ENCODE peak calls at places on chromosomes 7 and 10, in four cellular contexts. One of them, this sample, is unnamed. For H3K4me1, the result is how much of the 10 kb centered on the place peaks cover.

GRCh38 chr7:7965301-7965700 is 3.3 kb upstream of the GLCCI1 start:
- DNase-seq in PC-3: no peak
- DNase-seq in SK-N-SH: peak
- DNase-seq in neural progenitor cell: no peak
- DNase-seq in this sample: no peak

GRCh38 chr10:49707585-49707984 is 28.1 kb downstream of the C10orf53 start:
- DNase-seq in PC-3: no peak
- DNase-seq in SK-N-SH: no peak
- DNase-seq in neural progenitor cell: no peak
- DNase-seq in this sample: no peak

GRCh38 chr7:158596309-158596708 is 8.7 kb upstream of the PTPRN2 start:
- DNase-seq in PC-3: no peak
- DNase-seq in SK-N-SH: no peak
- DNase-seq in neural progenitor cell: no peak
- DNase-seq in this sample: no peak

GRCh38 chr7:158740657-158741293 is 36.2 kb upstream of the NCAPG2 start:
- DNase-seq in PC-3: peak
- DNase-seq in SK-N-SH: no peak
- DNase-seq in neural progenitor cell: no peak
- DNase-seq in this sample: peak

GRCh38 chr10:99834410-99834809 is 52.0 kb downstream of the ABCC2 start:
- DNase-seq in PC-3: peak
- DNase-seq in SK-N-SH: no peak
- DNase-seq in neural progenitor cell: no peak
- DNase-seq in this sample: peak

GRCh38 chr7:99008921-99009530 is 130.7 kb downstream of the TRRAP start:
- DNase-seq in PC-3: no peak
- DNase-seq in SK-N-SH: no peak
- DNase-seq in neural progenitor cell: no peak
- DNase-seq in this sample: no peak

GRCh38 chr7:151889406-151890354 is 12.8 kb upstream of the PRKAG2 start:
- DNase-seq in PC-3: no peak
- DNase-seq in SK-N-SH: no peak
- DNase-seq in neural progenitor cell: no peak
- DNase-seq in this sample: no peak

GRCh38 chr7:106392565-106392964 is 107.8 kb upstream of the NAMPT start:
- DNase-seq in PC-3: peak
- DNase-seq in SK-N-SH: no peak
- DNase-seq in neural progenitor cell: no peak
- DNase-seq in this sample: no peak

GRCh38 chr7:105269397-105269796 is 119.3 kb downstream of the SRPK2 start:
- DNase-seq in PC-3: no peak
- DNase-seq in SK-N-SH: no peak
- DNase-seq in neural progenitor cell: no peak
- DNase-seq in this sample: no peak

GRCh38 chr7:5704534-5704922 is 76.9 kb downstream of the RNF216 start:
- DNase-seq in PC-3: peak
- DNase-seq in SK-N-SH: peak
- DNase-seq in neural progenitor cell: peak
- DNase-seq in this sample: peak

GRCh38 chr10:132365102-132365501 is 31.9 kb upstream of the PWWP2B start:
- DNase-seq in PC-3: no peak
- DNase-seq in SK-N-SH: no peak
- DNase-seq in neural progenitor cell: no peak
- DNase-seq in this sample: no peak

GRCh38 chr10:31426425-31426824 is 107.4 kb downstream of the ZEB1 start:
- DNase-seq in PC-3: peak
- DNase-seq in SK-N-SH: no peak
- DNase-seq in neural progenitor cell: no peak
- DNase-seq in this sample: peak

GRCh38 chr7:51075681-51076580 is 240.7 kb downstream of the COBL start:
- DNase-seq in PC-3: no peak
- DNase-seq in SK-N-SH: no peak
- DNase-seq in neural progenitor cell: no peak
- DNase-seq in this sample: no peak

GRCh38 chr7:2482725-2483451 is 6.7 kb upstream of the GRIFIN start:
- DNase-seq in PC-3: no peak
- DNase-seq in SK-N-SH: no peak
- DNase-seq in neural progenitor cell: no peak
- DNase-seq in this sample: no peak

GRCh38 chr7:112444505-112444904 is 5.8 kb upstream of the IFRD1 start:
- DNase-seq in PC-3: no peak
- DNase-seq in SK-N-SH: no peak
- DNase-seq in neural progenitor cell: no peak
- DNase-seq in this sample: no peak

GRCh38 chr7:116618729-116619128 is 53.3 kb upstream of the MET start:
- DNase-seq in PC-3: no peak
- DNase-seq in SK-N-SH: no peak
- DNase-seq in neural progenitor cell: no peak
- DNase-seq in this sample: no peak

GRCh38 chr7:116621649-116622048 is 50.3 kb upstream of the MET start:
- DNase-seq in PC-3: no peak
- DNase-seq in SK-N-SH: no peak
- DNase-seq in neural progenitor cell: no peak
- DNase-seq in this sample: no peak

GRCh38 chr7:116617878-116618277 is 54.1 kb upstream of the MET start:
- DNase-seq in PC-3: no peak
- DNase-seq in SK-N-SH: no peak
- DNase-seq in neural progenitor cell: no peak
- DNase-seq in this sample: no peak

GRCh38 chr7:116614509-116615285 is 57.3 kb upstream of the MET start:
- DNase-seq in PC-3: no peak
- DNase-seq in SK-N-SH: no peak
- DNase-seq in neural progenitor cell: peak
- DNase-seq in this sample: no peak

DNA sequence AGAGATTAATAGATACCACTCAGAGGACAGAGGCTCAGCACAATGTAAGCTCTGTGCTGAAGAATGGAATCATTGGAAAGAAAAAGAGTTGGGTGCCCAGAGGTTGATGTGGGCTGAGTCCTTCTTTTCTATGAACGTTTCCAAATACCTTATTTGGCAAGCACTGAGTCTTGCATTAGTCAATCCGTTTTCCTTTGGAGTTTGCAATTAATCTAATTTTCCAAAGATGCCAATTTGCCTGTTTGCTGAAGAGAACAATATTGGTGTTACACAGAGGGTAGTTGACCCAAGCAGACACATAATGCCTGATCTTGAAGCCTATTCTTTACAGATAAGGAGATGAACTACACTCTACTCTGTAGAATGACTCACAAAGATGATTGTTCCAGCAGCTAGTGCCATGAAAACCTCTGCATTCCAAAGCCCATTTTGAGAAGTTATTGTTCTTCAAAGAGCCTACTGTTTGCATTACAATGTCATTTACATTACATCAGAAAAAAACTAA is 55.4 kb upstream of the MET start:
- DNase-seq in PC-3: peak
- DNase-seq in SK-N-SH: no peak
- DNase-seq in neural progenitor cell: no peak
- DNase-seq in this sample: peak
- H3K9ac ChIP-seq in PC-3: no peak
- H3K9ac ChIP-seq in SK-N-SH: no peak
- H3K9ac ChIP-seq in neural progenitor cell: no peak
- H3K9ac ChIP-seq in this sample: no peak

DNA sequence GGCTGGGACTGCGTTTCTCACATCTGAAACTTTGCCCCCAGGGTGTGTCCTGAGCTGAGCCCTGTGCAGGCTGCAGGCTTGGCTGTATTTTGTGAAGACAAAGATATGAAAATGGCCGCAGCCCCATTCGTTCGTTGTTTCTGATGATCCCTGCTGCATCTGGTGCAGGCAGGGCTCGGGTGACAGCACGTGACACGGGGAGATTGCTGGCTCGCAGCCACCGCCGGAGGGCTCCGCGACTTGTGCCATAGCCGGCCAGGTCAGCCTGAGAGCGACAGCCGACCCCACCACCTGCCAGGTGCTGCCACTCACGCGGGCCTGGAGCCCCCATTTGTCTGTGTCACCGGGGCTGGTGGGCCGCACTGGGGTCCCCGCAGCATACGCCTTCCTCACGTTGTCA is 81.3 kb downstream of the ZRANB1 start:
- DNase-seq in PC-3: no peak
- DNase-seq in SK-N-SH: peak
- DNase-seq in neural progenitor cell: no peak
- DNase-seq in this sample: no peak
- H3K4me1 ChIP-seq in PC-3: under half
- H3K4me1 ChIP-seq in SK-N-SH: half or more
- H3K4me1 ChIP-seq in neural progenitor cell: under half
- H3K4me1 ChIP-seq in this sample: under half

GRCh38 chr10:24339387-24339786 is 130.4 kb downstream of the KIAA1217 start:
- DNase-seq in PC-3: no peak
- DNase-seq in SK-N-SH: no peak
- DNase-seq in neural progenitor cell: no peak
- DNase-seq in this sample: no peak

GRCh38 chr10:24341897-24342296 is 133.0 kb downstream of the KIAA1217 start:
- DNase-seq in PC-3: no peak
- DNase-seq in SK-N-SH: no peak
- DNase-seq in neural progenitor cell: no peak
- DNase-seq in this sample: no peak

GRCh38 chr10:24344279-24344678 is 135.3 kb downstream of the KIAA1217 start:
- DNase-seq in PC-3: peak
- DNase-seq in SK-N-SH: peak
- DNase-seq in neural progenitor cell: no peak
- DNase-seq in this sample: peak

GRCh38 chr10:24341371-24341770 is 132.4 kb downstream of the KIAA1217 start:
- DNase-seq in PC-3: no peak
- DNase-seq in SK-N-SH: no peak
- DNase-seq in neural progenitor cell: no peak
- DNase-seq in this sample: no peak

DNA sequence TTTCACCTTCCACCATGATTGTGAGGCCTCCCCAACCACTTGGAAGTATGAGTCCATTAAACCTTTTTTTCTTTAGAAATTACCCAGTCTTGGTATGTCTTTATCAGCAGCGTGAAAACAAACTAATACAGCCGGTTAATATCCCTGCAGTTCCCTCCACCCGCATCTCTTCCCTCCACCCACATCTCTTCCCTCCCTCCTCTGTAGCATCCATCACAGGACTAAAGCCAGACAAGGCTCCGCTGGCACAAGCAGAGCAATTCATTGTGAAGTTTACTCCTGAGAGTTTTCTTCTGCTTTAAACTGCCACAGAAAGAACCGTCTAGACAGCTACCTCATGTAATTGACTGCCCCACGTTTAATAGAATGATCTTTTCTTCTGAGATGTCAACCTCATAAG is 131.5 kb downstream of the KIAA1217 start:
- DNase-seq in PC-3: no peak
- DNase-seq in SK-N-SH: no peak
- DNase-seq in neural progenitor cell: no peak
- DNase-seq in this sample: no peak
- H3K9ac ChIP-seq in PC-3: no peak
- H3K9ac ChIP-seq in SK-N-SH: no peak
- H3K9ac ChIP-seq in neural progenitor cell: no peak
- H3K9ac ChIP-seq in this sample: peak

GRCh38 chr10:27547482-27547881 is 43.4 kb downstream of the RAB18 start:
- DNase-seq in PC-3: no peak
- DNase-seq in SK-N-SH: no peak
- DNase-seq in neural progenitor cell: no peak
- DNase-seq in this sample: no peak
- H3K4me1 ChIP-seq in PC-3: under half
- H3K4me1 ChIP-seq in SK-N-SH: under half
- H3K4me1 ChIP-seq in neural progenitor cell: under half
- H3K4me1 ChIP-seq in this sample: under half

GRCh38 chr10:76255241-76255640 is 823.8 kb downstream of the LRMDA start:
- DNase-seq in PC-3: no peak
- DNase-seq in SK-N-SH: no peak
- DNase-seq in neural progenitor cell: no peak
- DNase-seq in this sample: no peak

GRCh38 chr10:76252733-76253132 is 821.3 kb downstream of the LRMDA start:
- DNase-seq in PC-3: no peak
- DNase-seq in SK-N-SH: no peak
- DNase-seq in neural progenitor cell: no peak
- DNase-seq in this sample: no peak

GRCh38 chr10:76257816-76258215 is 826.4 kb downstream of the LRMDA start:
- DNase-seq in PC-3: peak
- DNase-seq in SK-N-SH: no peak
- DNase-seq in neural progenitor cell: no peak
- DNase-seq in this sample: no peak

GRCh38 chr10:76248781-76249180 is 817.4 kb downstream of the LRMDA start:
- DNase-seq in PC-3: no peak
- DNase-seq in SK-N-SH: no peak
- DNase-seq in neural progenitor cell: no peak
- DNase-seq in this sample: no peak

GRCh38 chr10:76251773-76252617 is 820.6 kb downstream of the LRMDA start:
- DNase-seq in PC-3: no peak
- DNase-seq in SK-N-SH: no peak
- DNase-seq in neural progenitor cell: no peak
- DNase-seq in this sample: no peak
- H3K9ac ChIP-seq in PC-3: no peak
- H3K9ac ChIP-seq in SK-N-SH: no peak
- H3K9ac ChIP-seq in neural progenitor cell: no peak
- H3K9ac ChIP-seq in this sample: no peak

GRCh38 chr7:157001920-157002818 is 8.3 kb downstream of the MNX1 start:
- DNase-seq in PC-3: no peak
- DNase-seq in SK-N-SH: peak
- DNase-seq in neural progenitor cell: peak
- DNase-seq in this sample: no peak
- H3K4me1 ChIP-seq in PC-3: under half
- H3K4me1 ChIP-seq in SK-N-SH: under half
- H3K4me1 ChIP-seq in neural progenitor cell: under half
- H3K4me1 ChIP-seq in this sample: under half

GRCh38 chr10:59601985-59602384 is 107.7 kb downstream of the SLC16A9 start:
- DNase-seq in PC-3: peak
- DNase-seq in SK-N-SH: no peak
- DNase-seq in neural progenitor cell: no peak
- DNase-seq in this sample: no peak

GRCh38 chr10:59607971-59608370 is 101.7 kb downstream of the SLC16A9 start:
- DNase-seq in PC-3: no peak
- DNase-seq in SK-N-SH: no peak
- DNase-seq in neural progenitor cell: no peak
- DNase-seq in this sample: no peak

GRCh38 chr10:59611048-59611447 is 98.6 kb downstream of the SLC16A9 start:
- DNase-seq in PC-3: peak
- DNase-seq in SK-N-SH: no peak
- DNase-seq in neural progenitor cell: no peak
- DNase-seq in this sample: no peak

GRCh38 chr10:59606551-59606961 is 103.1 kb downstream of the SLC16A9 start:
- DNase-seq in PC-3: peak
- DNase-seq in SK-N-SH: peak
- DNase-seq in neural progenitor cell: no peak
- DNase-seq in this sample: peak
- H3K9ac ChIP-seq in PC-3: no peak
- H3K9ac ChIP-seq in SK-N-SH: no peak
- H3K9ac ChIP-seq in neural progenitor cell: no peak
- H3K9ac ChIP-seq in this sample: no peak

GRCh38 chr10:72261323-72262018 is 12.3 kb upstream of the DDIT4 start:
- DNase-seq in PC-3: peak
- DNase-seq in SK-N-SH: peak
- DNase-seq in neural progenitor cell: no peak
- DNase-seq in this sample: no peak

GRCh38 chr10:72260215-72260587 is 13.5 kb upstream of the DDIT4 start:
- DNase-seq in PC-3: no peak
- DNase-seq in SK-N-SH: no peak
- DNase-seq in neural progenitor cell: no peak
- DNase-seq in this sample: no peak

GRCh38 chr10:72260588-72261322 is 13.0 kb upstream of the DDIT4 start:
- DNase-seq in PC-3: peak
- DNase-seq in SK-N-SH: peak
- DNase-seq in neural progenitor cell: peak
- DNase-seq in this sample: peak

GRCh38 chr10:72258617-72259016 is 15.1 kb upstream of the DDIT4 start:
- DNase-seq in PC-3: no peak
- DNase-seq in SK-N-SH: no peak
- DNase-seq in neural progenitor cell: no peak
- DNase-seq in this sample: no peak

GRCh38 chr10:72259491-72260214 is 14.1 kb upstream of the DDIT4 start:
- DNase-seq in PC-3: no peak
- DNase-seq in SK-N-SH: peak
- DNase-seq in neural progenitor cell: no peak
- DNase-seq in this sample: peak
- H3K4me1 ChIP-seq in PC-3: under half
- H3K4me1 ChIP-seq in SK-N-SH: under half
- H3K4me1 ChIP-seq in neural progenitor cell: half or more
- H3K4me1 ChIP-seq in this sample: half or more